ENCODE peak calls at places on chromosome 3, in eight cellular contexts. Z is hepatocyte; N is right atrium auricular region; P is naive thymus-derived CD4-positive, alpha-beta T cell; G is transverse colon; K is ovary; X is neural progenitor cell; J is right cardiac atrium. C is an unnamed sample.

GRCh38 chr3:14876942-14877341 is 58.2 kb downstream of the FGD5 start:
- DNase-seq in P (no peak), K (no peak), X (no peak), N (peak; percentile 86), G (peak; percentile 87), Z (peak; percentile 39), J (peak; percentile 87), C (no peak)

GRCh38 chr3:23676093-23676492 is 129.7 kb upstream of the UBE2E1 start:
- DNase-seq in P (no peak), K (no peak), N (no peak), X (no peak), J (no peak), Z (no peak), G (no peak), C (no peak)

GRCh38 chr3:152333928-152334327 is 65.2 kb downstream of the MBNL1 start:
- DNase-seq in P (no peak), Z (no peak), G (no peak), N (no peak), J (no peak), X (no peak), K (no peak), C (no peak)

GRCh38 chr3:47578119-47578630 is 490 bp downstream of the CSPG5 start:
- DNase-seq in X (peak; percentile 59), K (peak; percentile 17), Z (peak; percentile 44), P (peak; percentile 42), J (peak; percentile 73), G (peak; percentile 40), N (no peak), C (peak; percentile 36)

GRCh38 chr3:194045289-194045688 is 90.7 kb upstream of the HES1 start:
- DNase-seq in P (no peak), N (no peak), X (no peak), G (no peak), Z (no peak), J (no peak), K (no peak), C (no peak)

GRCh38 chr3:101020616-101021015 is 27.4 kb upstream of the ABI3BP start:
- DNase-seq in K (no peak), Z (no peak), J (no peak), N (no peak), X (no peak), P (no peak), G (no peak), C (no peak)

GRCh38 chr3:32176989-32177701 is 61.3 kb upstream of the CMTM8 start:
- DNase-seq in P (peak; percentile 81), K (no peak), G (peak; percentile 47), Z (peak; percentile 82), X (peak; percentile 64), J (no peak), N (no peak), C (peak; percentile 63)

GRCh38 chr3:58214484-58215316 is 3.9 kb upstream of the DNASE1L3 start:
- DNase-seq in J (no peak), X (no peak), K (no peak), Z (peak; percentile 37), G (peak; percentile 24), N (no peak), P (no peak), C (no peak)

GRCh38 chr3:71207632-71208031 is 375.9 kb downstream of the FOXP1 start:
- DNase-seq in J (no peak), P (no peak), G (no peak), K (no peak), X (no peak), N (no peak), Z (peak; percentile 60), C (no peak)

GRCh38 chr3:12630292-12630691 is 33.6 kb downstream of the RAF1 start:
- DNase-seq in J (no peak), X (no peak), P (no peak), K (no peak), G (no peak), Z (no peak), N (no peak), C (no peak)

GRCh38 chr3:111538687-111539086 is 3.3 kb upstream of the CD96 start:
- DNase-seq in Z (no peak), P (no peak), K (no peak), N (no peak), G (no peak), X (no peak), J (no peak), C (no peak)

GRCh38 chr3:101954946-101955345 is 105.6 kb downstream of the NFKBIZ start:
- DNase-seq in P (no peak), X (no peak), J (no peak), G (no peak), Z (no peak), K (no peak), N (no peak), C (no peak)

GRCh38 chr3:132145833-132146232 is 111.0 kb upstream of the CPNE4 start:
- DNase-seq in K (no peak), P (no peak), G (no peak), N (no peak), Z (no peak), X (no peak), J (no peak), C (no peak)

GRCh38 chr3:64184621-64185020 is 40.6 kb downstream of the PRICKLE2 start:
- DNase-seq in J (no peak), Z (no peak), K (no peak), N (no peak), G (no peak), P (no peak), X (no peak), C (no peak)

GRCh38 chr3:128188326-128188725 is 35.0 kb downstream of the EEFSEC start:
- DNase-seq in K (no peak), G (no peak), J (no peak), X (no peak), N (no peak), P (no peak), Z (no peak), C (no peak)

GRCh38 chr3:157436583-157437300 is at the start of gene PTX3:
- DNase-seq in K (no peak), G (no peak), Z (peak; percentile 56), X (peak; percentile 51), P (no peak), N (peak; percentile 66), J (peak; percentile 69), C (no peak)

GRCh38 chr3:129461022-129461421 is 21.0 kb downstream of the IFT122 start:
- DNase-seq in K (no peak), N (no peak), X (no peak), Z (no peak), P (no peak), J (no peak), G (no peak), C (no peak)

DNA sequence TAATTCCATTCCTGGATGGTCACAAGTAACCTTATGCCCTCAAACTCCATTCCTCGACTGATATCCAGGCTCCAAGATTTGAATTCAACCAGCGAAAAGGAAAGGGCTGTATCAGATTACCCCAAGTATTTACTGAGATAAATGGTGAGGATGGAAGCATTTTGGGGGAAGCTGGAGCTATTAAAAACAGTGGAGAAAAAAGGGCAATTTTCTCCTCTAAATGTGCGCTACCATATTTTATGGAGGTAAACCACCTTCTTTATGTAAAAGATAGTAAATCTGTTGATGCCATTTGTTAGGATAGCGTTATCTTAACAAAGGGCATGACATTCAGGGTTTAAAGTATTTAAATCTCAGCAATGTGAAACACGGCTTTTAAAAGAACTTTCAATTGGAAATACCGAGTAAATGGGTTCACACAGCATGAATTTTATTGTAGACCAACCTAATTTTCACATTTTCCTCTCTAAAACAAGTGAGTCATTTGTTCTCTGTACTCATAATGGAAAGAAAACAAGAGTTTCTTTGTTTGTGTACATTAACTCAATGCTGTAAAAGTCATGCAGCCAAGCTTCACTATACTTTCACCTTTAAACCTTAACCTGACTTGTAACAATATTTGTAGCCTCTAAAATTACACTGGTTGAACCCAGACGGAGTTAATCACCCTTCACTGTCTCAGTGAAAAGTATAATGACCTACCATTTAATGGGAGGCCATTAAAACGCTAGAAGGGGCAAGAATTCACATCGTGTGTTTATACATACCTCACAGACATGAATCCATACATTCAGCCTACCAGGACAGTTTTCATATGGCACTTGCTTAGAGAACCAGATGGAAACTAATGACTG is 773.4 kb downstream of the ROBO1 start:
- DNase-seq in P (no peak), X (peak; percentile 48), J (no peak), G (no peak), K (no peak), Z (no peak), N (no peak), C (no peak)
- H3K9me3 ChIP-seq in P (no peaks in the 10 kb centered on the region), X (peaks cover 10% of the 10 kb centered on the region), J (peaks cover 3% of the 10 kb centered on the region), G (no peaks in the 10 kb centered on the region), K (peaks cover 3% of the 10 kb centered on the region), Z (no peaks in the 10 kb centered on the region), N (peaks cover 31% of the 10 kb centered on the region), C (no peaks in the 10 kb centered on the region)

GRCh38 chr3:1967525-1967924 is 131.1 kb upstream of the CNTN4 start:
- DNase-seq in G (no peak), P (no peak), N (no peak), J (no peak), Z (no peak), X (no peak), K (no peak), C (no peak)
- H3K9me3 ChIP-seq in G (no peaks in the 10 kb centered on the region), P (no peaks in the 10 kb centered on the region), N (no peaks in the 10 kb centered on the region), J (no peaks in the 10 kb centered on the region), Z (no peaks in the 10 kb centered on the region), X (no peaks in the 10 kb centered on the region), K (no peaks in the 10 kb centered on the region), C (no peaks in the 10 kb centered on the region)

DNA sequence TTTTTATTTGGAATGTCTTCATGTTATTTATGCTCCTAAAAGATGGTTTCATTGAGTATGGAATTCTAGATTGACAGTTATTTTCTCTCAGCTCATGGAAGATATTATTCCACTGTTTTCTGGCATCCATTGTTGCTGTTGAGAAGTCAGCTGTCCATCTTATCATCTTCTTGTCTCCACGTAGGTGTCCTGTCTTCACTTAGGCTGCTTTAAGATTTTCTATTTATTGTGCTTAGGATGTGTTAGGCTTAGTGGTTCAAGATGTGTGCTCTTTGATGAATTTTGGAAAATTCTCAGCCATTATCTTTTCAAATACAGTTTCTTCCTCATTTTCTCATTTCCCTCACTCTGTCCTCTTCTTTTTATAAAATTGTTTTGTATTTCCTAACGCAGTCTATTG is 52.0 kb downstream of the SNRK start:
- DNase-seq in P (no peak), G (no peak), X (no peak), Z (no peak), J (no peak), K (no peak), N (no peak), C (no peak)
- H3K9me3 ChIP-seq in P (peaks cover 15% of the 10 kb centered on the region), G (peaks cover 44% of the 10 kb centered on the region), X (peaks cover 27% of the 10 kb centered on the region), Z (peaks cover 35% of the 10 kb centered on the region), J (no peaks in the 10 kb centered on the region), K (peaks cover 5% of the 10 kb centered on the region), N (peaks cover 44% of the 10 kb centered on the region), C (peaks cover 21% of the 10 kb centered on the region)

GRCh38 chr3:792651-793050 is 300.2 kb upstream of the CNTN6 start:
- DNase-seq in J (no peak), K (no peak), G (no peak), P (no peak), Z (no peak), X (no peak), N (no peak), C (no peak)

GRCh38 chr3:791442-791841 is 301.4 kb upstream of the CNTN6 start:
- DNase-seq in Z (no peak), X (no peak), K (no peak), P (no peak), N (no peak), J (no peak), G (no peak), C (no peak)
- H3K9me3 ChIP-seq in Z (no peaks in the 10 kb centered on the region), X (no peaks in the 10 kb centered on the region), K (no peaks in the 10 kb centered on the region), P (no peaks in the 10 kb centered on the region), N (no peaks in the 10 kb centered on the region), J (no peaks in the 10 kb centered on the region), G (no peaks in the 10 kb centered on the region), C (no peaks in the 10 kb centered on the region)

DNA sequence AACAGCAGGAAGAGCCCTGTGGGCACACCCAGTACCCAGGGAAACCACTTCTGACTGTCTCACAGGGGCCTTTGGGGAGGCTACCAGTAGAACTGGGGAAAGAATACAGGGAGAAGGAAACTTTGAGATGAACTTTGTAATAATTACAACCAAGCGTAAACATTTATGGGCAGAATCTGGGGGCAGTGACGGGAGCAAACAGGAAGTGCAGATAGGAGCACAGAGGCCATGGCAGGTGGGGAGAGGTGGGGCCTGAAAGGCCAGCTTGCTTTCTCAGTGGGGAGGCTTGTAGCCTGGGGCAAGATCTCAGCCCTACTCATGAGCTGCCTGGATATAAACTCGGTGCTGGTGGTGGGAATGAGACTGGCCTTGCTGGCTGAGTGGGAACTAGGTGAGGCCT is 209.8 kb downstream of the PLCH1 start:
- DNase-seq in K (no peak), N (no peak), G (no peak), J (no peak), P (no peak), X (no peak), Z (no peak), C (no peak)
- H3K9me3 ChIP-seq in K (no peaks in the 10 kb centered on the region), N (peaks cover 11% of the 10 kb centered on the region), G (no peaks in the 10 kb centered on the region), J (no peaks in the 10 kb centered on the region), P (no peaks in the 10 kb centered on the region), X (no peaks in the 10 kb centered on the region), Z (no peaks in the 10 kb centered on the region), C (no peaks in the 10 kb centered on the region)

C was measured in CD8-positive, alpha-beta T cell.